ENCODE peak calls at places on chromosomes 13 and 19, in ten cellular contexts. L is activated CD8-positive, alpha-beta memory T cell treated with anti-CD3 and anti-CD28 coated beads for 1 hour; I is heart right ventricle; F is kidney tubule cell; J is brain microvascular endothelial cell; Y is breast epithelium; W is OCI-LY7; H is GM12891; T is stomach; D is stimulated activated CD4-positive, alpha-beta T cell treated with anti-CD3 and anti-CD28 coated beads, Interleukin-1b, Interleukin-23, amount 100 ng/mL, for 24 hours. U is an unnamed sample.

GRCh38 chr19:46861691-46862503 is 1.1 kb downstream of the ARHGAP35 start:
- DNase-seq in T (peak; percentile 28), F (peak; percentile 34), D (no peak), Y (no peak), W (peak; percentile 30), J (no peak), I (peak; percentile 22), H (no peak), L (no peak), U (peak; percentile 28)

GRCh38 chr19:38081547-38082255 is 142.3 kb downstream of the DPF1 start:
- DNase-seq in L (no peak), Y (no peak), I (no peak), J (no peak), W (no peak), H (no peak), T (no peak), F (no peak), D (no peak), U (no peak)

GRCh38 chr13:76019421-76020044 is 383.4 kb downstream of the LMO7 start:
- DNase-seq in L (no peak), T (no peak), F (peak; percentile 35), J (no peak), I (peak; percentile 12), D (no peak), W (peak; percentile 4), Y (no peak), H (no peak), U (peak; percentile 37)

GRCh38 chr19:37975596-37976515 is 68.8 kb downstream of the SIPA1L3 start:
- DNase-seq in T (no peak), D (no peak), I (no peak), L (no peak), J (no peak), H (no peak), W (no peak), F (no peak), Y (no peak), U (no peak)

GRCh38 chr19:51251453-51251790 is 542 bp downstream of the SIGLECL1 start:
- DNase-seq in L (no peak), F (peak; percentile 18), H (no peak), I (no peak), D (no peak), W (no peak), J (no peak), T (no peak), Y (no peak), U (no peak)

GRCh38 chr19:48274173-48274572 is 4.3 kb downstream of the ZNF114 start:
- DNase-seq in W (no peak), H (no peak), L (no peak), J (no peak), D (no peak), Y (no peak), T (no peak), F (no peak), I (no peak), U (no peak)

GRCh38 chr13:113489549-113490495 is 689 bp downstream of the DCUN1D2 start:
- DNase-seq in I (no peak), L (no peak), T (peak; percentile 38), Y (no peak), H (peak; percentile 39), W (peak; percentile 43), D (peak; percentile 9), F (peak; percentile 77), J (peak; percentile 15), U (no peak)

GRCh38 chr19:31356587-31357314 is 7.5 kb upstream of the TSHZ3 start:
- DNase-seq in Y (no peak), T (no peak), W (no peak), J (no peak), H (no peak), D (peak; percentile 47), I (peak; percentile 51), L (no peak), F (no peak), U (no peak)

GRCh38 chr13:41019027-41019487 is at the start of gene ELF1:
- DNase-seq in D (peak; percentile 12), H (peak; percentile 25), T (peak; percentile 59), L (peak; percentile 24), I (no peak), W (peak; percentile 95), Y (peak; percentile 58), J (peak; percentile 48), F (peak; percentile 92), U (peak; percentile 79)

GRCh38 chr13:40331802-40332201 is 334.6 kb downstream of the FOXO1 start:
- DNase-seq in I (no peak), F (no peak), L (no peak), T (no peak), W (no peak), J (no peak), H (no peak), D (no peak), Y (no peak), U (no peak)

GRCh38 chr13:112428704-112429103 is 52.5 kb downstream of the SPACA7 start:
- DNase-seq in W (no peak), T (no peak), F (no peak), I (no peak), Y (no peak), L (no peak), H (no peak), J (no peak), D (no peak), U (no peak)